ENCODE peak calls at places on chromosomes 12 and 14, in ten cellular contexts. One of them, this sample, is unnamed.

GRCh38 chr14:56795284-56795622 is 15.0 kb downstream of the OTX2 start:
- DNase-seq in CD8-positive, alpha-beta memory T cell: no peak
- DNase-seq in MM.1S: no peak
- DNase-seq in body of pancreas: no peak
- DNase-seq in caudate nucleus: no peak
- DNase-seq in colonic mucosa: no peak
- DNase-seq in naive thymus-derived CD4-positive, alpha-beta T cell: no peak
- DNase-seq in gastrocnemius medialis: no peak
- DNase-seq in cardiac muscle cell: no peak
- DNase-seq in left ventricle myocardium inferior: no peak
- DNase-seq in this sample: peak

GRCh38 chr14:65100905-65101541 is 1.3 kb downstream of the MAX start:
- DNase-seq in CD8-positive, alpha-beta memory T cell: no peak
- DNase-seq in MM.1S: no peak
- DNase-seq in body of pancreas: no peak
- DNase-seq in caudate nucleus: no peak
- DNase-seq in colonic mucosa: no peak
- DNase-seq in naive thymus-derived CD4-positive, alpha-beta T cell: no peak
- DNase-seq in gastrocnemius medialis: no peak
- DNase-seq in cardiac muscle cell: no peak
- DNase-seq in left ventricle myocardium inferior: no peak
- DNase-seq in this sample: no peak

GRCh38 chr12:106020736-106021135 is 118.0 kb downstream of the NUAK1 start:
- DNase-seq in CD8-positive, alpha-beta memory T cell: no peak
- DNase-seq in MM.1S: no peak
- DNase-seq in body of pancreas: no peak
- DNase-seq in caudate nucleus: no peak
- DNase-seq in colonic mucosa: no peak
- DNase-seq in naive thymus-derived CD4-positive, alpha-beta T cell: no peak
- DNase-seq in gastrocnemius medialis: no peak
- DNase-seq in cardiac muscle cell: peak
- DNase-seq in left ventricle myocardium inferior: no peak
- DNase-seq in this sample: no peak

GRCh38 chr12:69875416-69875815 is 50.4 kb downstream of the MYRFL start:
- DNase-seq in CD8-positive, alpha-beta memory T cell: no peak
- DNase-seq in MM.1S: no peak
- DNase-seq in body of pancreas: no peak
- DNase-seq in caudate nucleus: no peak
- DNase-seq in colonic mucosa: no peak
- DNase-seq in naive thymus-derived CD4-positive, alpha-beta T cell: no peak
- DNase-seq in gastrocnemius medialis: no peak
- DNase-seq in cardiac muscle cell: no peak
- DNase-seq in left ventricle myocardium inferior: no peak
- DNase-seq in this sample: no peak

GRCh38 chr12:118357327-118358007 is 15.2 kb downstream of the TAOK3 start:
- DNase-seq in CD8-positive, alpha-beta memory T cell: peak
- DNase-seq in MM.1S: no peak
- DNase-seq in body of pancreas: peak
- DNase-seq in caudate nucleus: no peak
- DNase-seq in colonic mucosa: peak
- DNase-seq in naive thymus-derived CD4-positive, alpha-beta T cell: peak
- DNase-seq in gastrocnemius medialis: peak
- DNase-seq in cardiac muscle cell: peak
- DNase-seq in left ventricle myocardium inferior: no peak
- DNase-seq in this sample: peak

GRCh38 chr12:80230068-80230467 is 130.7 kb downstream of the OTOGL start:
- DNase-seq in CD8-positive, alpha-beta memory T cell: no peak
- DNase-seq in MM.1S: peak
- DNase-seq in body of pancreas: no peak
- DNase-seq in caudate nucleus: no peak
- DNase-seq in colonic mucosa: no peak
- DNase-seq in naive thymus-derived CD4-positive, alpha-beta T cell: no peak
- DNase-seq in gastrocnemius medialis: no peak
- DNase-seq in cardiac muscle cell: no peak
- DNase-seq in left ventricle myocardium inferior: no peak
- DNase-seq in this sample: no peak

GRCh38 chr12:17866802-17867201 is 223.2 kb downstream of the RERGL start:
- DNase-seq in CD8-positive, alpha-beta memory T cell: no peak
- DNase-seq in MM.1S: no peak
- DNase-seq in body of pancreas: no peak
- DNase-seq in caudate nucleus: no peak
- DNase-seq in colonic mucosa: no peak
- DNase-seq in naive thymus-derived CD4-positive, alpha-beta T cell: no peak
- DNase-seq in gastrocnemius medialis: no peak
- DNase-seq in cardiac muscle cell: no peak
- DNase-seq in left ventricle myocardium inferior: no peak
- DNase-seq in this sample: no peak

GRCh38 chr14:30214456-30215090 is 286.9 kb upstream of the PRKD1 start:
- DNase-seq in CD8-positive, alpha-beta memory T cell: no peak
- DNase-seq in MM.1S: peak
- DNase-seq in body of pancreas: peak
- DNase-seq in caudate nucleus: no peak
- DNase-seq in colonic mucosa: no peak
- DNase-seq in naive thymus-derived CD4-positive, alpha-beta T cell: no peak
- DNase-seq in gastrocnemius medialis: no peak
- DNase-seq in cardiac muscle cell: peak
- DNase-seq in left ventricle myocardium inferior: no peak
- DNase-seq in this sample: no peak

DNA sequence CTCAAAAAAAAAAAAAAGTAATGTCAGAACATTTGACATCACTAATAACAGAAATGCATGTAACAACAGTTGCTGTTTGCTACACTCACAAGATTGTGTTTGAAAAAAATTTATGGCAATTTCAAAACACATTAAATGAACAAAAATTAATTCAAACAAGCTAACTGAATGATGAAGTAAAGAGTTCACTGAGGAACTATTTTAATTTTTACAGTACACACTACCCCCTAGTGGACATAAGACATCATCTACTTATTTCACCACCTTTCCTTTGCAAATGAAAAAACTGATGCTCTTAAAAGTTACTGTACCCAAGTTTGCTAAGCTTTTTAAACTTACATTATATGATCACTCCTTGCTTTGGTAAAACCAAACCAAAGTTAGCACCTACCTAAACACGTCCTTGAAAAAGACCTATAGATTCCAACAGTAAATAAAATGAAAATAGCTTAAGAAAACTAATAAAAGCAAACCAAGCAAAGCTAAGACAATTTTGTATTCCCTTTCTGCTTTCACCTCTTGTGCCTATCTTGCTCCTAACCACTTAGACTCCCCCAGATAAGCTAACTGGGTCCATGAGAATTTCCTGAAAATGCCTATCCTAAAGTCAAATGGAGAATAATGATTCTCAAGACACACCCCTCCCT is 22.2 kb downstream of the UBE2N start:
- DNase-seq in CD8-positive, alpha-beta memory T cell: no peak
- DNase-seq in MM.1S: peak
- DNase-seq in body of pancreas: no peak
- DNase-seq in caudate nucleus: no peak
- DNase-seq in colonic mucosa: no peak
- DNase-seq in naive thymus-derived CD4-positive, alpha-beta T cell: no peak
- DNase-seq in gastrocnemius medialis: no peak
- DNase-seq in cardiac muscle cell: peak
- DNase-seq in left ventricle myocardium inferior: no peak
- DNase-seq in this sample: no peak
- H3K27ac ChIP-seq in CD8-positive, alpha-beta memory T cell: no peak
- H3K27ac ChIP-seq in MM.1S: no peak
- H3K27ac ChIP-seq in body of pancreas: no peak
- H3K27ac ChIP-seq in caudate nucleus: no peak
- H3K27ac ChIP-seq in colonic mucosa: no peak
- H3K27ac ChIP-seq in naive thymus-derived CD4-positive, alpha-beta T cell: no peak
- H3K27ac ChIP-seq in gastrocnemius medialis: peak
- H3K27ac ChIP-seq in cardiac muscle cell: peak
- H3K27ac ChIP-seq in left ventricle myocardium inferior: peak
- H3K27ac ChIP-seq in this sample: no peak

GRCh38 chr12:53499261-53500118 is at the start of gene MAP3K12:
- DNase-seq in CD8-positive, alpha-beta memory T cell: peak
- DNase-seq in MM.1S: peak
- DNase-seq in body of pancreas: peak
- DNase-seq in caudate nucleus: peak
- DNase-seq in colonic mucosa: peak
- DNase-seq in naive thymus-derived CD4-positive, alpha-beta T cell: peak
- DNase-seq in gastrocnemius medialis: peak
- DNase-seq in cardiac muscle cell: peak
- DNase-seq in left ventricle myocardium inferior: peak
- DNase-seq in this sample: peak

GRCh38 chr12:53500119-53500775 is 836 bp upstream of the TARBP2 start:
- DNase-seq in CD8-positive, alpha-beta memory T cell: no peak
- DNase-seq in MM.1S: no peak
- DNase-seq in body of pancreas: peak
- DNase-seq in caudate nucleus: no peak
- DNase-seq in colonic mucosa: peak
- DNase-seq in naive thymus-derived CD4-positive, alpha-beta T cell: peak
- DNase-seq in gastrocnemius medialis: peak
- DNase-seq in cardiac muscle cell: peak
- DNase-seq in left ventricle myocardium inferior: peak
- DNase-seq in this sample: no peak

GRCh38 chr12:53496752-53497032 is 2.6 kb downstream of the MAP3K12 start:
- DNase-seq in CD8-positive, alpha-beta memory T cell: no peak
- DNase-seq in MM.1S: no peak
- DNase-seq in body of pancreas: no peak
- DNase-seq in caudate nucleus: no peak
- DNase-seq in colonic mucosa: no peak
- DNase-seq in naive thymus-derived CD4-positive, alpha-beta T cell: no peak
- DNase-seq in gastrocnemius medialis: no peak
- DNase-seq in cardiac muscle cell: peak
- DNase-seq in left ventricle myocardium inferior: no peak
- DNase-seq in this sample: no peak

GRCh38 chr12:53497461-53497860 is 1.8 kb downstream of the MAP3K12 start:
- DNase-seq in CD8-positive, alpha-beta memory T cell: no peak
- DNase-seq in MM.1S: no peak
- DNase-seq in body of pancreas: no peak
- DNase-seq in caudate nucleus: no peak
- DNase-seq in colonic mucosa: no peak
- DNase-seq in naive thymus-derived CD4-positive, alpha-beta T cell: no peak
- DNase-seq in gastrocnemius medialis: no peak
- DNase-seq in cardiac muscle cell: no peak
- DNase-seq in left ventricle myocardium inferior: no peak
- DNase-seq in this sample: no peak

DNA sequence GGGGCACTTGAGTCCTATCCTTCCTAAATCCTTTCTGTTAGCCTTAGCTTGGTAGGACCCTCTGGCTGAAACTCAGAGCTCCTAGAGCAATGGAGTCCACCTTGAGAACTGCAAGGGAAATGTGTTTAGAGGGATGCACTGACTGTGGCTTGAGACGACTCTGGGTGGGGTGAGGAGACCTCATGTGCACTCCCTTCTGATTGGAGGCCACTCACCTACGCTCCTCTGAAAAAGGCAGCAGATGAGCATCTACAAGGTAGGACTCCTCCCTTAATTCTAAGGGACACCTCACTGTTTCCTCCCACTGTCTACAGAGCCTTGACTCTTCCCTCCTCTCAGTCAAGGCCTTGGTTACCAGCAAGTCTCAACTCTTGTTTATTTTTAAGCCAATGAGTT is 1.0 kb downstream of the MAP3K12 start:
- DNase-seq in CD8-positive, alpha-beta memory T cell: no peak
- DNase-seq in MM.1S: no peak
- DNase-seq in body of pancreas: no peak
- DNase-seq in caudate nucleus: no peak
- DNase-seq in colonic mucosa: no peak
- DNase-seq in naive thymus-derived CD4-positive, alpha-beta T cell: no peak
- DNase-seq in gastrocnemius medialis: no peak
- DNase-seq in cardiac muscle cell: no peak
- DNase-seq in left ventricle myocardium inferior: no peak
- DNase-seq in this sample: no peak
- H3K27ac ChIP-seq in CD8-positive, alpha-beta memory T cell: no peak
- H3K27ac ChIP-seq in MM.1S: no peak
- H3K27ac ChIP-seq in body of pancreas: no peak
- H3K27ac ChIP-seq in caudate nucleus: peak
- H3K27ac ChIP-seq in colonic mucosa: no peak
- H3K27ac ChIP-seq in naive thymus-derived CD4-positive, alpha-beta T cell: no peak
- H3K27ac ChIP-seq in gastrocnemius medialis: peak
- H3K27ac ChIP-seq in cardiac muscle cell: no peak
- H3K27ac ChIP-seq in left ventricle myocardium inferior: peak
- H3K27ac ChIP-seq in this sample: no peak

DNA sequence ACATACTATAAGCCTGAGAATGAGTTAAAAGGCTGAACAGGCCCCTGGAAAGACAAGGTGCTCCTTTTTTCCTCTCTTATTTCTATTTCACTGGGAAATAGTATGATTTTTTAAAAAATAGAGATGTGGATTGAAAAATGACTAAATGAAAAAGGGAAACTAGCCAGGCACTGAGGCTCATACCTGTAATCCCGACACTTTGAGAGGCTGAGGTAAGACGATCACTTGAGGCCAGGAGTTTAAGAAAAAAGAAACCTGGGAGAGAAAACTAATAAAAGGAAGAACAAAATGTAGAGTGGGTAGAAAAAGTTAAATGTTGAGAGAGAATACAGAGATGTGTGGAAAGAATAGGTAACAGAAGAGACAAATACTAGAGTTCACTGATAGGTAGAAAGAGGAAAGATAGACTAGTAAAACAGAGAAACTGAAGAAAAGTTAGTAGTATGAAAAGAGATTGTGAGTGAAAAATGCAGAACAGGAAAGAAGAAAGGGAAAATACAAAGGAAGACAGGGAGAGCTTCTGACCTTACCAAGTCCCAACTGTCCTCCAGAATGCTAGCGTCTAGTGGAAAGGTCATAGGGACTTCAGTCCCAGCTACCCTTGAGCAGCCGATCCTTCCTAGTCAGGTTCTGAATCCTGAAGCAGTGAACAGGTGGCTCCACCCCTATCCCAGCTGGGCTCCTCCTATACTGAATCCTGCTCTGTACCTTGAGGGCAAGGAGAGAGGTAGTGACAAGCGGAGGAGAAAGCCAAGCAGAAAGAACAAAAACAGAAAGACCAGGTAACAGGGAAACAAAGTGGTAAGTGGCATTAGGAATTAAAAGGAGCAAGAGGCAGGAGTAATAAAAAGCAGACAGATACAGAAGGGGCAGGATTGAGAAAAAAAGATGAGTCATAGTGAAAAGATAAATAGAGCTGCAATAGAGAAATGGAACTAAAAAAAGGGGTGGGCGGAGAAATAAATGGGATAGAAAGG is 7.3 kb downstream of the TMEM116 start:
- DNase-seq in CD8-positive, alpha-beta memory T cell: no peak
- DNase-seq in MM.1S: no peak
- DNase-seq in body of pancreas: peak
- DNase-seq in caudate nucleus: no peak
- DNase-seq in colonic mucosa: peak
- DNase-seq in naive thymus-derived CD4-positive, alpha-beta T cell: no peak
- DNase-seq in gastrocnemius medialis: no peak
- DNase-seq in cardiac muscle cell: peak
- DNase-seq in left ventricle myocardium inferior: no peak
- DNase-seq in this sample: peak
- H3K27ac ChIP-seq in CD8-positive, alpha-beta memory T cell: peak
- H3K27ac ChIP-seq in MM.1S: no peak
- H3K27ac ChIP-seq in body of pancreas: no peak
- H3K27ac ChIP-seq in caudate nucleus: no peak
- H3K27ac ChIP-seq in colonic mucosa: no peak
- H3K27ac ChIP-seq in naive thymus-derived CD4-positive, alpha-beta T cell: peak
- H3K27ac ChIP-seq in gastrocnemius medialis: peak
- H3K27ac ChIP-seq in cardiac muscle cell: peak
- H3K27ac ChIP-seq in left ventricle myocardium inferior: peak
- H3K27ac ChIP-seq in this sample: peak

GRCh38 chr12:45298721-45299120 is 82.8 kb downstream of the ANO6 start:
- DNase-seq in CD8-positive, alpha-beta memory T cell: no peak
- DNase-seq in MM.1S: no peak
- DNase-seq in body of pancreas: no peak
- DNase-seq in caudate nucleus: no peak
- DNase-seq in colonic mucosa: no peak
- DNase-seq in naive thymus-derived CD4-positive, alpha-beta T cell: no peak
- DNase-seq in gastrocnemius medialis: no peak
- DNase-seq in cardiac muscle cell: no peak
- DNase-seq in left ventricle myocardium inferior: no peak
- DNase-seq in this sample: no peak

GRCh38 chr12:45302621-45303020 is 86.7 kb downstream of the ANO6 start:
- DNase-seq in CD8-positive, alpha-beta memory T cell: no peak
- DNase-seq in MM.1S: no peak
- DNase-seq in body of pancreas: no peak
- DNase-seq in caudate nucleus: no peak
- DNase-seq in colonic mucosa: no peak
- DNase-seq in naive thymus-derived CD4-positive, alpha-beta T cell: no peak
- DNase-seq in gastrocnemius medialis: no peak
- DNase-seq in cardiac muscle cell: no peak
- DNase-seq in left ventricle myocardium inferior: no peak
- DNase-seq in this sample: no peak

GRCh38 chr12:45296046-45296586 is 80.2 kb downstream of the ANO6 start:
- DNase-seq in CD8-positive, alpha-beta memory T cell: no peak
- DNase-seq in MM.1S: no peak
- DNase-seq in body of pancreas: no peak
- DNase-seq in caudate nucleus: no peak
- DNase-seq in colonic mucosa: no peak
- DNase-seq in naive thymus-derived CD4-positive, alpha-beta T cell: no peak
- DNase-seq in gastrocnemius medialis: no peak
- DNase-seq in cardiac muscle cell: peak
- DNase-seq in left ventricle myocardium inferior: no peak
- DNase-seq in this sample: no peak

GRCh38 chr12:45303955-45304354 is 88.1 kb downstream of the ANO6 start:
- DNase-seq in CD8-positive, alpha-beta memory T cell: no peak
- DNase-seq in MM.1S: no peak
- DNase-seq in body of pancreas: no peak
- DNase-seq in caudate nucleus: no peak
- DNase-seq in colonic mucosa: no peak
- DNase-seq in naive thymus-derived CD4-positive, alpha-beta T cell: no peak
- DNase-seq in gastrocnemius medialis: no peak
- DNase-seq in cardiac muscle cell: peak
- DNase-seq in left ventricle myocardium inferior: no peak
- DNase-seq in this sample: no peak

GRCh38 chr12:45299132-45299692 is 83.3 kb downstream of the ANO6 start:
- DNase-seq in CD8-positive, alpha-beta memory T cell: no peak
- DNase-seq in MM.1S: no peak
- DNase-seq in body of pancreas: no peak
- DNase-seq in caudate nucleus: no peak
- DNase-seq in colonic mucosa: no peak
- DNase-seq in naive thymus-derived CD4-positive, alpha-beta T cell: no peak
- DNase-seq in gastrocnemius medialis: no peak
- DNase-seq in cardiac muscle cell: peak
- DNase-seq in left ventricle myocardium inferior: no peak
- DNase-seq in this sample: no peak
- H3K27ac ChIP-seq in CD8-positive, alpha-beta memory T cell: no peak
- H3K27ac ChIP-seq in MM.1S: no peak
- H3K27ac ChIP-seq in body of pancreas: no peak
- H3K27ac ChIP-seq in caudate nucleus: no peak
- H3K27ac ChIP-seq in colonic mucosa: no peak
- H3K27ac ChIP-seq in naive thymus-derived CD4-positive, alpha-beta T cell: no peak
- H3K27ac ChIP-seq in gastrocnemius medialis: peak
- H3K27ac ChIP-seq in cardiac muscle cell: no peak
- H3K27ac ChIP-seq in left ventricle myocardium inferior: peak
- H3K27ac ChIP-seq in this sample: no peak